ENCODE peak calls at places on chromosomes 4 and X, in nine cellular contexts. O is IMR-90; I is NCI-H1417; V is occipital lobe; U is choroid plexus epithelial cell; G is EL; F is GM20000; J is stimulated activated naive CD4-positive, alpha-beta T cell; C is cardiac muscle cell. K is an unnamed sample.

GRCh38 chrX:98194036-98194435 is 1310.3 kb downstream of the RPA4 start:
- DNase-seq in V (no peak), C (no peak), I (no peak), O (no peak), F (no peak), U (no peak), G (no peak), J (no peak), K (no peak)

GRCh38 chr4:125681240-125681639 is 366.5 kb downstream of the FAT4 start:
- DNase-seq in F (no peak), C (no peak), I (no peak), J (no peak), O (no peak), G (no peak), V (no peak), U (no peak), K (no peak)

GRCh38 chr4:79598801-79599200 is 190.8 kb upstream of the GK2 start:
- DNase-seq in C (no peak), F (no peak), U (no peak), J (no peak), O (no peak), V (peak; percentile 32), G (no peak), I (no peak), K (no peak)

GRCh38 chrX:111003118-111003517 is 92.9 kb upstream of the PAK3 start:
- DNase-seq in F (no peak), O (no peak), G (no peak), U (no peak), J (no peak), I (no peak), V (no peak), C (no peak), K (no peak)

GRCh38 chr4:181952478-181952877 is 290.7 kb upstream of the TENM3 start:
- DNase-seq in U (peak; percentile 95), J (no peak), V (no peak), O (peak; percentile 96), F (no peak), G (peak; percentile 89), I (no peak), C (peak; percentile 92), K (peak; percentile 11)

GRCh38 chr4:53477038-53477565 is 99.7 kb downstream of the FIP1L1 start:
- DNase-seq in O (peak; percentile 62), I (no peak), G (no peak), F (no peak), J (no peak), V (no peak), U (peak; percentile 56), C (no peak), K (no peak)

GRCh38 chr4:74189331-74190043 is 31.6 kb downstream of the MTHFD2L start:
- DNase-seq in F (peak; percentile 34), U (peak; percentile 71), J (no peak), I (peak; percentile 18), C (peak; percentile 76), O (peak; percentile 55), G (peak; percentile 50), V (no peak), K (no peak)

GRCh38 chr4:84726356-84726755 is 143.4 kb downstream of the CDS1 start:
- DNase-seq in U (no peak), C (no peak), G (peak; percentile 29), F (no peak), V (no peak), I (no peak), J (no peak), O (peak; percentile 8), K (no peak)

GRCh38 chrX:145396612-145397011 is 149.3 kb downstream of the SPANXN1 start:
- DNase-seq in O (no peak), F (no peak), U (no peak), V (no peak), C (no peak), J (no peak), I (no peak), G (no peak), K (no peak)

GRCh38 chr4:170853422-170854021 is 763.8 kb upstream of the AADAT start:
- DNase-seq in F (peak; percentile 30), O (no peak), U (peak; percentile 78), J (no peak), V (no peak), G (peak; percentile 16), C (no peak), I (no peak), K (peak; percentile 55)

GRCh38 chr4:24067367-24067766 is 177.5 kb upstream of the PPARGC1A start:
- DNase-seq in G (no peak), C (no peak), U (no peak), V (no peak), O (no peak), I (no peak), J (no peak), F (no peak), K (no peak)

GRCh38 chrX:47218920-47219815 is 687 bp downstream of the CDK16 start:
- DNase-seq in G (peak; percentile 12), O (no peak), F (peak; percentile 31), V (no peak), C (peak; percentile 9), U (no peak), J (peak; percentile 63), I (peak; percentile 73), K (peak; percentile 44)

GRCh38 chr4:42313872-42314271 is 83.4 kb upstream of the SHISA3 start:
- DNase-seq in F (no peak), I (no peak), O (no peak), J (no peak), G (no peak), C (no peak), U (no peak), V (no peak), K (no peak)

GRCh38 chr4:5866841-5867782 is 25.8 kb downstream of the CRMP1 start:
- DNase-seq in C (no peak), O (no peak), U (no peak), V (no peak), G (no peak), F (no peak), J (no peak), I (no peak), K (no peak)

GRCh38 chr4:2832309-2832980 is 11.2 kb upstream of the ADD1 start:
- DNase-seq in U (no peak), V (no peak), F (peak; percentile 87), J (no peak), O (no peak), C (no peak), I (no peak), G (no peak), K (no peak)

GRCh38 chrX:34404386-34405070 is 252.6 kb downstream of the TMEM47 start:
- DNase-seq in O (no peak), J (no peak), I (no peak), U (peak; percentile 76), G (no peak), V (no peak), C (peak; percentile 74), F (no peak), K (no peak)

GRCh38 chrX:57156397-57157049 is 19.3 kb upstream of the SPIN2A start:
- DNase-seq in F (no peak), G (peak; percentile 13), J (no peak), C (peak; percentile 47), U (peak; percentile 39), I (peak; percentile 20), O (peak; percentile 40), V (no peak), K (peak; percentile 9)

GRCh38 chr4:137422666-137423065 is 109.6 kb downstream of the PCDH18 start:
- DNase-seq in F (no peak), U (peak; percentile 43), G (no peak), O (no peak), I (no peak), C (no peak), V (no peak), J (no peak), K (no peak)

GRCh38 chr4:126271266-126271665 is 956.5 kb downstream of the FAT4 start:
- DNase-seq in O (no peak), V (no peak), J (no peak), I (no peak), U (peak; percentile 21), G (no peak), C (peak; percentile 7), F (no peak), K (no peak)

GRCh38 chr4:94722270-94722669 is 35.5 kb upstream of the BMPR1B start:
- DNase-seq in O (no peak), U (no peak), V (no peak), G (no peak), C (no peak), F (no peak), I (no peak), J (no peak), K (no peak)

GRCh38 chrX:57251965-57252364 is 34.5 kb upstream of the FAAH2 start:
- DNase-seq in U (no peak), V (no peak), I (no peak), J (no peak), G (no peak), F (no peak), C (no peak), O (no peak), K (no peak)

GRCh38 chr4:158958489-158959270 is 144.2 kb upstream of the RAPGEF2 start:
- DNase-seq in J (no peak), U (peak; percentile 19), C (peak; percentile 3), I (no peak), G (no peak), V (no peak), F (no peak), O (peak; percentile 33), K (no peak)

GRCh38 chrX:96314974-96315373 is 369.7 kb upstream of the DIAPH2 start:
- DNase-seq in G (peak; percentile 0), O (peak; percentile 62), F (no peak), U (peak; percentile 5), V (no peak), J (no peak), I (no peak), C (peak; percentile 0), K (no peak)

GRCh38 chr4:2958446-2958845 is 4.8 kb downstream of the NOP14 start:
- DNase-seq in C (no peak), F (no peak), I (no peak), O (peak; percentile 47), J (no peak), V (no peak), U (peak; percentile 38), G (peak; percentile 72), K (peak; percentile 38)

GRCh38 chr4:40211224-40212185 is 14.7 kb downstream of the RHOH start:
- DNase-seq in O (peak; percentile 41), F (no peak), J (no peak), G (no peak), V (no peak), I (no peak), C (no peak), U (peak; percentile 34), K (no peak)

GRCh38 chr4:15144249-15144966 is 142.1 kb downstream of the CPEB2 start:
- DNase-seq in F (no peak), G (no peak), V (no peak), O (no peak), J (no peak), C (no peak), U (peak; percentile 55), I (no peak), K (no peak)

GRCh38 chr4:77827343-77827742 is 8.2 kb upstream of the CNOT6L start:
- DNase-seq in U (no peak), V (no peak), C (no peak), G (no peak), I (no peak), O (no peak), F (no peak), J (no peak), K (no peak)

GRCh38 chr4:20428410-20429160 is 176.9 kb downstream of the SLIT2 start:
- DNase-seq in G (peak; percentile 22), I (peak; percentile 9), C (peak; percentile 47), U (peak; percentile 61), V (no peak), O (peak; percentile 20), J (no peak), F (no peak), K (no peak)

GRCh38 chrX:7711167-7711566 is 131.8 kb upstream of the VCX start:
- DNase-seq in V (no peak), J (no peak), I (no peak), O (no peak), G (peak; percentile 1), C (no peak), U (no peak), F (no peak), K (no peak)

GRCh38 chr4:3070709-3071500 is 3.4 kb downstream of the HTT-AS start:
- DNase-seq in V (no peak), G (peak; percentile 53), U (no peak), J (no peak), F (no peak), O (peak; percentile 42), C (no peak), I (no peak), K (no peak)

GRCh38 chrX:32170481-32170880 is 1040.9 kb downstream of the DMD start:
- DNase-seq in J (no peak), F (no peak), O (no peak), C (no peak), U (no peak), G (no peak), I (no peak), V (no peak), K (no peak)